ENCODE peak calls at places on chromosomes 5 and 9, in six cellular contexts. K is activated CD4-positive, alpha-beta T cell treated with anti-CD3 and anti-CD28 coated beads, Interleukin-2, amount 50 U/mL, for 1 hour; B is mammary epithelial cell; Y is stimulated activated CD8-positive, alpha-beta memory T cell treated with anti-CD3 and anti-CD28 coated beads, Interleukin-12 subunit alpha, Interleukin-12 subunit beta, amount 100 ng/mL, for 1 hour; T is activated T-cell treated with anti-CD3 and anti-CD28 coated beads, Interleukin-2, amount 50 U/mL, for 72 hours; Q is stimulated activated CD4-positive, alpha-beta T cell treated with anti-CD3 and anti-CD28 coated beads, Interleukin-15, amount 100 ng/mL, for 24 hours. N is an unnamed sample.

GRCh38 chr9:129094387-129095169 is 13.7 kb downstream of the DOLPP1 start:
- DNase-seq in K (no peak), B (no peak), Y (no peak), T (no peak), Q (no peak), N (no peak)

GRCh38 chr5:99116526-99116925 is 187.7 kb upstream of the CHD1 start:
- DNase-seq in K (no peak), B (no peak), Y (no peak), T (no peak), Q (no peak), N (no peak)

GRCh38 chr5:88883566-88884434 is 816 bp upstream of the MEF2C start:
- DNase-seq in K (no peak), B (peak; percentile 47), Y (no peak), T (peak; percentile 9), Q (peak; percentile 26), N (no peak)

GRCh38 chr5:142192799-142193428 is 84.3 kb downstream of the NDFIP1 start:
- DNase-seq in K (no peak), B (no peak), Y (no peak), T (no peak), Q (no peak), N (no peak)

GRCh38 chr5:998975-999501 is 9.6 kb upstream of the NKD2 start:
- DNase-seq in K (no peak), B (no peak), Y (no peak), T (no peak), Q (peak; percentile 0), N (no peak)

GRCh38 chr9:93307468-93308157 is 123.7 kb downstream of the WNK2 start:
- DNase-seq in K (no peak), B (no peak), Y (no peak), T (no peak), Q (no peak), N (peak; percentile 27)

GRCh38 chr9:132069046-132069898 is 10.4 kb downstream of the MED27 start:
- DNase-seq in K (no peak), B (peak; percentile 82), Y (no peak), T (no peak), Q (no peak), N (no peak)

GRCh38 chr5:18507114-18507513 is 872.9 kb downstream of the TAF11L14 start:
- DNase-seq in K (no peak), B (peak; percentile 57), Y (no peak), T (no peak), Q (no peak), N (no peak)